ENCODE peak calls at places on chromosomes 2 and 18, in six cellular contexts. B is ACHN; W is GM12891; E is activated naive CD8-positive, alpha-beta T cell treated with anti-CD3 and anti-CD28 coated beads, Interleukin-2, amount 10 ng/mL, durations not matched to agents 7 days and 5 days; T is NCI-H748 treated with DMSO at 0.1 percent for 48 hours; O is retina. V is an unnamed sample.

GRCh38 chr2:239824051-239824694 is 201.0 kb downstream of the NDUFA10 start:
- DNase-seq in O (no peak), B (peak), E (peak), T (no peak), W (no peak), V (peak)

GRCh38 chr2:72931280-72931910 is 14.1 kb downstream of the EMX1 start:
- DNase-seq in E (peak), B (peak), W (no peak), T (no peak), O (no peak), V (no peak)

GRCh38 chr2:174662459-174662858 is 64.9 kb upstream of the WIPF1 start:
- DNase-seq in E (no peak), B (peak), W (no peak), O (no peak), T (no peak), V (no peak)

GRCh38 chr2:32874931-32875330 is 71.8 kb upstream of the LTBP1 start:
- DNase-seq in B (no peak), E (no peak), W (no peak), T (no peak), O (no peak), V (no peak)

GRCh38 chr2:219460424-219460926 is 25.8 kb downstream of the SPEG start:
- DNase-seq in O (peak), T (no peak), E (no peak), W (no peak), B (no peak), V (no peak)

GRCh38 chr2:140695163-140695562 is 1435.7 kb downstream of the LRP1B start:
- DNase-seq in W (no peak), B (peak), O (no peak), T (no peak), E (no peak), V (no peak)

GRCh38 chr18:48922801-48923730 is 27.7 kb downstream of the SMAD7 start:
- DNase-seq in B (no peak), T (no peak), O (peak), W (no peak), E (peak), V (no peak)

GRCh38 chr2:14492920-14493503 is 139.5 kb upstream of the LRATD1 start:
- DNase-seq in T (no peak), E (no peak), O (no peak), B (no peak), W (no peak), V (no peak)

GRCh38 chr2:54009549-54009948 is 38.8 kb upstream of the PSME4 start:
- DNase-seq in O (no peak), T (no peak), E (no peak), B (no peak), W (no peak), V (peak)

GRCh38 chr2:233399306-233400225 is 45.3 kb downstream of the DGKD start:
- DNase-seq in B (no peak), O (no peak), T (no peak), E (peak), W (no peak), V (no peak)

GRCh38 chr2:225779829-225780228 is 380.3 kb downstream of the NYAP2 start:
- DNase-seq in B (no peak), T (no peak), W (no peak), E (no peak), O (no peak), V (no peak)

GRCh38 chr2:216560695-216561370 is 62.2 kb downstream of the RPL37A start:
- DNase-seq in O (no peak), E (no peak), W (no peak), T (no peak), B (no peak), V (no peak)

GRCh38 chr18:48929212-48929612 is 21.6 kb downstream of the SMAD7 start:
- DNase-seq in O (no peak), E (no peak), W (no peak), B (no peak), T (no peak), V (no peak)

GRCh38 chr2:102597788-102598187 is 21.6 kb upstream of the SLC9A2 start:
- DNase-seq in W (no peak), O (no peak), B (no peak), E (no peak), T (no peak), V (no peak)

GRCh38 chr2:128819092-128819491 is 500.4 kb upstream of the HS6ST1 start:
- DNase-seq in W (no peak), B (no peak), T (no peak), E (no peak), O (no peak), V (no peak)

GRCh38 chr18:23938046-23938756 is 76.4 kb upstream of the TTC39C start:
- DNase-seq in E (peak), T (no peak), O (no peak), W (peak), B (no peak), V (no peak)

GRCh38 chr2:7044253-7045250 is 127.3 kb downstream of the RNF144A start:
- DNase-seq in E (peak), B (peak), O (peak), T (peak), W (peak), V (peak)

GRCh38 chr18:46917108-46917807 is at the start of the genes KATNAL2 and PIAS2:
- DNase-seq in O (peak), E (peak), B (peak), W (peak), T (peak), V (peak)

GRCh38 chr2:28624798-28625701 is 126.6 kb upstream of the PPP1CB start:
- DNase-seq in W (peak), E (peak), B (no peak), T (no peak), O (peak), V (no peak)

GRCh38 chr2:58967736-58968135 is 726.6 kb upstream of the FANCL start:
- DNase-seq in B (no peak), E (no peak), T (no peak), O (no peak), W (no peak), V (peak)

GRCh38 chr2:5982911-5983310 is 290.7 kb downstream of the SOX11 start:
- DNase-seq in W (no peak), T (no peak), E (no peak), B (no peak), O (peak), V (no peak)

GRCh38 chr2:239399404-239399999 is 1.3 kb downstream of the HDAC4 start:
- DNase-seq in O (peak), T (peak), B (peak), E (peak), W (no peak), V (no peak)

GRCh38 chr18:2985628-2986027 is 27.3 kb downstream of the LPIN2 start:
- DNase-seq in O (no peak), T (no peak), E (no peak), W (no peak), B (peak), V (no peak)

GRCh38 chr18:20971886-20972267 is 139.7 kb downstream of the ROCK1 start:
- DNase-seq in E (no peak), B (peak), T (peak), W (no peak), O (no peak), V (no peak)

GRCh38 chr2:233118601-233119000 is 58.5 kb downstream of the INPP5D start:
- DNase-seq in O (no peak), B (no peak), W (no peak), E (peak), T (no peak), V (no peak)

GRCh38 chr2:69933839-69934613 is 19.1 kb downstream of the MXD1 start:
- DNase-seq in B (peak), W (no peak), T (no peak), E (no peak), O (no peak), V (no peak)

GRCh38 chr2:15942711-15943345 is 2.5 kb downstream of the MYCN start:
- DNase-seq in O (no peak), E (peak), T (no peak), W (peak), B (no peak), V (no peak)

V was measured in NCI-H2029 treated with DMSO at 0.1 percent for 48 hours.